ENCODE peak calls at places on chromosomes 6 and 20, in six cellular contexts. X is stimulated activated naive B cell treated with anti-CD40 and anti-IgM and Interleukin-4, amounts not matched to agents 10 μg/mL and 1 μg/mL and 100 μg/mL, for 72 hours; T is neuronal stem cell; K is SW 1271; U is brain microvascular endothelial cell; N is HS-5. F is an unnamed sample.

GRCh38 chr6:52422156-52422555 is 2.0 kb downstream of the EFHC1 start:
- DNase-seq in K (no peak), N (no peak), T (no peak), X (no peak), U (no peak), F (no peak)

GRCh38 chr6:118783931-118784528 is 109.9 kb upstream of the ASF1A start:
- DNase-seq in T (no peak), K (no peak), U (no peak), N (no peak), X (no peak), F (no peak)

GRCh38 chr20:59662161-59662560 is 57.8 kb downstream of the PHACTR3 start:
- DNase-seq in X (no peak), K (no peak), N (no peak), U (no peak), T (no peak), F (no peak)

GRCh38 chr6:169723991-169724553 is at the start of gene PHF10:
- DNase-seq in U (no peak), K (no peak), X (no peak), N (no peak), T (peak), F (no peak)

GRCh38 chr20:3282271-3283221 is 43.6 kb upstream of the SLC4A11 start:
- DNase-seq in T (no peak), U (no peak), N (no peak), K (no peak), X (no peak), F (no peak)

GRCh38 chr20:43983904-43984361 is 69.3 kb downstream of the TOX2 start:
- DNase-seq in U (no peak), X (no peak), K (no peak), T (no peak), N (no peak), F (no peak)

GRCh38 chr6:107646176-107646575 is 156.3 kb downstream of the SOBP start:
- DNase-seq in K (no peak), U (no peak), N (no peak), X (no peak), T (no peak), F (no peak)

GRCh38 chr6:91606148-91606901 is 1019.5 kb upstream of the MAP3K7 start:
- DNase-seq in X (no peak), K (no peak), N (no peak), T (no peak), U (no peak), F (no peak)

GRCh38 chr6:73739097-73739496 is 43.1 kb downstream of the CD109 start:
- DNase-seq in N (no peak), T (peak), K (peak), X (no peak), U (peak), F (no peak)

GRCh38 chr6:123806561-123806960 is 2.9 kb downstream of the NKAIN2 start:
- DNase-seq in K (no peak), U (no peak), T (no peak), N (no peak), X (no peak), F (no peak)

GRCh38 chr20:34639755-34640222 is 37.1 kb downstream of the PIGU start:
- DNase-seq in T (no peak), N (no peak), X (no peak), K (no peak), U (no peak), F (no peak)

GRCh38 chr6:19804362-19805145 is 32.6 kb upstream of the ID4 start:
- DNase-seq in T (peak), U (peak), X (peak), N (peak), K (peak), F (peak)

GRCh38 chr20:53723045-53723444 is 129.4 kb upstream of the ZNF217 start:
- DNase-seq in X (no peak), K (no peak), T (no peak), N (no peak), U (no peak), F (no peak)

GRCh38 chr6:141347075-141347474 is 785.6 kb upstream of the GJE1 start:
- DNase-seq in N (no peak), T (no peak), U (no peak), K (no peak), X (no peak), F (no peak)

GRCh38 chr20:54148947-54149764 is 24.6 kb downstream of the CYP24A1 start:
- DNase-seq in U (no peak), K (no peak), X (no peak), T (no peak), N (no peak), F (no peak)

GRCh38 chr6:11718461-11718860 is 60.1 kb downstream of the ADTRP start:
- DNase-seq in N (no peak), U (no peak), K (no peak), X (no peak), T (no peak), F (no peak)

GRCh38 chr6:26003102-26003694 is 40.6 kb downstream of the TRIM38 start:
- DNase-seq in X (no peak), K (peak), N (no peak), U (peak), T (no peak), F (no peak)

GRCh38 chr6:27294409-27294808 is 17.7 kb downstream of the POM121L2 start:
- DNase-seq in X (no peak), T (no peak), K (no peak), U (no peak), N (no peak), F (no peak)

GRCh38 chr6:41423002-41423401 is 87.6 kb downstream of the NCR2 start:
- DNase-seq in N (no peak), X (no peak), U (no peak), K (no peak), T (no peak), F (no peak)

GRCh38 chr20:9202440-9203080 is 133.7 kb downstream of the PLCB4 start:
- DNase-seq in U (peak), X (no peak), K (no peak), T (no peak), N (no peak), F (no peak)

GRCh38 chr6:45209762-45210161 is 118.4 kb upstream of the RUNX2 start:
- DNase-seq in N (no peak), T (no peak), X (no peak), K (no peak), U (peak), F (no peak)

F was measured in keratinocyte.